ENCODE peak calls at places on chromosome 6, in seven cellular contexts. I is OCI-LY7; Q is heart right ventricle; Z is CD4-positive, alpha-beta T cell; X is gastrocnemius medialis; P is astrocyte of the spinal cord; Y is psoas muscle. R is an unnamed sample.

GRCh38 chr6:12065321-12066140 is 53.4 kb downstream of the HIVEP1 start:
- DNase-seq in I (peak), Q (no peak), Z (no peak), X (no peak), P (no peak), Y (no peak), R (no peak)

GRCh38 chr6:24273471-24273870 is 84.4 kb downstream of the DCDC2 start:
- DNase-seq in I (no peak), Q (no peak), Z (no peak), X (peak), P (no peak), Y (no peak), R (no peak)

GRCh38 chr6:33929575-33930288 is 125.9 kb upstream of the MLN start:
- DNase-seq in I (no peak), Q (no peak), Z (no peak), X (no peak), P (no peak), Y (no peak), R (no peak)

GRCh38 chr6:43096451-43097097 is 20.5 kb downstream of the PTK7 start:
- DNase-seq in I (peak), Q (no peak), Z (no peak), X (no peak), P (peak), Y (no peak), R (no peak)

GRCh38 chr6:97195117-97195516 is 87.9 kb downstream of the MMS22L start:
- DNase-seq in I (no peak), Q (peak), Z (no peak), X (no peak), P (peak), Y (no peak), R (no peak)

GRCh38 chr6:113980937-113981554 is 10.1 kb upstream of the HDAC2 start:
- DNase-seq in I (peak), Q (no peak), Z (no peak), X (no peak), P (peak), Y (no peak), R (no peak)

GRCh38 chr6:33678246-33678931 is 33.1 kb downstream of the UQCC2 start:
- DNase-seq in I (no peak), Q (no peak), Z (no peak), X (no peak), P (no peak), Y (no peak), R (no peak)

GRCh38 chr6:166106076-166106686 is 61.5 kb downstream of the TBXT start:
- DNase-seq in I (peak), Q (peak), Z (peak), X (no peak), P (peak), Y (peak), R (no peak)

GRCh38 chr6:28682542-28682941 is 156.9 kb downstream of the GPX5 start:
- DNase-seq in I (peak), Q (no peak), Z (no peak), X (no peak), P (no peak), Y (no peak), R (no peak)

GRCh38 chr6:155340464-155341129 is 26.3 kb upstream of the TFB1M start:
- DNase-seq in I (no peak), Q (no peak), Z (no peak), X (no peak), P (peak), Y (no peak), R (no peak)

GRCh38 chr6:144284753-144285547 is at the start of gene UTRN:
- DNase-seq in I (no peak), Q (peak), Z (peak), X (peak), P (peak), Y (peak), R (peak)

GRCh38 chr6:136059308-136059707 is 190.8 kb downstream of the MTFR2 start:
- DNase-seq in I (no peak), Q (peak), Z (no peak), X (no peak), P (no peak), Y (no peak), R (no peak)

GRCh38 chr6:113293106-113293505 is 564.0 kb upstream of the MARCKS start:
- DNase-seq in I (no peak), Q (no peak), Z (no peak), X (no peak), P (no peak), Y (no peak), R (no peak)

GRCh38 chr6:167345348-167345747 is 20.5 kb downstream of the TTLL2 start:
- DNase-seq in I (no peak), Q (no peak), Z (no peak), X (no peak), P (no peak), Y (no peak), R (no peak)

GRCh38 chr6:142558785-142559184 is 257.0 kb downstream of the ADGRG6 start:
- DNase-seq in I (no peak), Q (no peak), Z (no peak), X (no peak), P (no peak), Y (no peak), R (no peak)

GRCh38 chr6:143579703-143580102 is 68.2 kb upstream of the FUCA2 start:
- DNase-seq in I (no peak), Q (peak), Z (no peak), X (no peak), P (peak), Y (peak), R (no peak)

GRCh38 chr6:45548657-45549515 is 171.2 kb upstream of the SUPT3H start:
- DNase-seq in I (no peak), Q (no peak), Z (no peak), X (no peak), P (no peak), Y (no peak), R (no peak)

GRCh38 chr6:31702421-31702818 is 704 bp downstream of the ABHD16A start:
- DNase-seq in I (no peak), Q (no peak), Z (no peak), X (no peak), P (no peak), Y (no peak), R (no peak)

GRCh38 chr6:137094411-137095008 is 49.7 kb upstream of the IL20RA start:
- DNase-seq in I (peak), Q (peak), Z (peak), X (peak), P (peak), Y (peak), R (no peak)

GRCh38 chr6:37783025-37783825 is 36.3 kb upstream of the ZFAND3 start:
- DNase-seq in I (no peak), Q (no peak), Z (no peak), X (no peak), P (peak), Y (peak), R (no peak)

GRCh38 chr6:16129623-16130243 is 847 bp downstream of the MYLIP start:
- DNase-seq in I (peak), Q (peak), Z (no peak), X (no peak), P (peak), Y (peak), R (peak)

GRCh38 chr6:15776458-15776980 is 113.7 kb upstream of the DTNBP1 start:
- DNase-seq in I (no peak), Q (no peak), Z (no peak), X (no peak), P (no peak), Y (no peak), R (no peak)

GRCh38 chr6:13012271-13012670 is 295.7 kb downstream of the PHACTR1 start:
- DNase-seq in I (no peak), Q (no peak), Z (no peak), X (no peak), P (no peak), Y (no peak), R (no peak)

GRCh38 chr6:13641315-13641714 is 26.2 kb downstream of the NOL7 start:
- DNase-seq in I (no peak), Q (no peak), Z (no peak), X (no peak), P (no peak), Y (no peak), R (no peak)

GRCh38 chr6:31940256-31940664 is 5.6 kb upstream of the CFB start:
- DNase-seq in I (no peak), Q (no peak), Z (no peak), X (no peak), P (peak), Y (no peak), R (no peak)

GRCh38 chr6:37279366-37280134 is 21.6 kb upstream of the TMEM217 start:
- DNase-seq in I (no peak), Q (no peak), Z (no peak), X (peak), P (peak), Y (peak), R (no peak)

GRCh38 chr6:166097914-166098522 is 69.6 kb downstream of the TBXT start:
- DNase-seq in I (no peak), Q (peak), Z (peak), X (peak), P (peak), Y (peak), R (no peak)

GRCh38 chr6:54377776-54378175 is 69.5 kb downstream of the TINAG start:
- DNase-seq in I (no peak), Q (no peak), Z (no peak), X (no peak), P (peak), Y (no peak), R (no peak)

GRCh38 chr6:12848969-12849368 is 132.4 kb downstream of the PHACTR1 start:
- DNase-seq in I (no peak), Q (no peak), Z (no peak), X (no peak), P (no peak), Y (no peak), R (no peak)

GRCh38 chr6:165049362-165049761 is 260.0 kb downstream of the C6orf118 start:
- DNase-seq in I (peak), Q (peak), Z (no peak), X (no peak), P (no peak), Y (no peak), R (no peak)

GRCh38 chr6:52995913-52996685 is 1.0 kb upstream of the GSTA4 start:
- DNase-seq in I (peak), Q (peak), Z (peak), X (no peak), P (peak), Y (peak), R (no peak)

GRCh38 chr6:137399949-137400443 is 94.2 kb downstream of the OLIG3 start:
- DNase-seq in I (no peak), Q (no peak), Z (no peak), X (no peak), P (no peak), Y (no peak), R (no peak)

GRCh38 chr6:161850572-161850971 is 576.7 kb upstream of the AGPAT4 start:
- DNase-seq in I (no peak), Q (no peak), Z (no peak), X (no peak), P (no peak), Y (no peak), R (no peak)

GRCh38 chr6:79546186-79546585 is 9.0 kb upstream of the LCA5 start:
- DNase-seq in I (no peak), Q (no peak), Z (no peak), X (no peak), P (peak), Y (no peak), R (no peak)

GRCh38 chr6:84685983-84686584 is 78.3 kb downstream of the TBX18 start:
- DNase-seq in I (peak), Q (no peak), Z (no peak), X (no peak), P (no peak), Y (no peak), R (no peak)

DNA sequence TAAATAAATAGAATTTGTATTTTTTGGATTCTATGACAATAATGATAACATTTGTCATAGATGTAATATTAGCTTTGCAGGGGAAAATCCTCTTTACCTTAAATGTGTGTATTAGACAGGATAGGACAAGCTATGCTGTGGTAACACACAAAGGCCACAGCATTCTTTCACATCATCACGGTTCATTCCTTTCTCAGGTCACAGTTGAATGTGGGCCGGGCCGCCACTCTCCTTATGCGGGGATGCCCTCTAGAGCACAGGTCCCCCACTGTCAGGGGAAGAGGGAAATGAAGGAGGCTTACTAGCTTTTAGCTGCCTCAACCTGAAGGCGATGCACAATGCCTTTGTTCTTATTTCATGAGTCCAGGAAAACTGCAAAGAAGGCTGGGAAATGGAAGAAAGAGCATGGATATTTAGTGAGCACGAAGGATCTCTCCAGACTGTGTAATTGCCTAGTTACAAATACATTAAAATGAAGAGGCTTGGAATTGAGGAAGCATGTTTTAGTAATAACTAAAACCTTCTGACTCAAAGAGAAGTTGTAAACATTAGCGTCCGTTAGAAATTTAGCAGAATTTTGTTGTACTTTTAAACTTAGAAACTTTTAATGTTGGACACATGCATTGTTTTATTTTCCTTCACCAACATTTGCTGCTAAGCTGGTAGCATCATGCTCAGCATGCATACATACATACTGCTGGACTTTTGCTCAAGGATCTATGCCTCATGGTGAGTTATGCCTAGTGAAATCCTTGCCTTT is 248.9 kb upstream of the FOXQ1 start:
- DNase-seq in I (no peak), Q (no peak), Z (no peak), X (no peak), P (no peak), Y (no peak), R (no peak)
- TF ChIP-seq CTCF in I (no peak), Q (no peak), Z (no peak), X (no peak), P (no peak), Y (no peak), R (no peak)

GRCh38 chr6:169101036-169101805 is 152.4 kb downstream of the THBS2 start:
- DNase-seq in I (no peak), Q (no peak), Z (no peak), X (no peak), P (peak), Y (no peak), R (no peak)

GRCh38 chr6:169098136-169098535 is 155.5 kb downstream of the THBS2 start:
- DNase-seq in I (no peak), Q (no peak), Z (no peak), X (no peak), P (no peak), Y (no peak), R (no peak)

GRCh38 chr6:169097336-169098052 is 156.2 kb downstream of the THBS2 start:
- DNase-seq in I (no peak), Q (no peak), Z (no peak), X (peak), P (peak), Y (no peak), R (no peak)

GRCh38 chr6:169101981-169102380 is 151.7 kb downstream of the THBS2 start:
- DNase-seq in I (no peak), Q (no peak), Z (no peak), X (no peak), P (no peak), Y (no peak), R (no peak)

DNA sequence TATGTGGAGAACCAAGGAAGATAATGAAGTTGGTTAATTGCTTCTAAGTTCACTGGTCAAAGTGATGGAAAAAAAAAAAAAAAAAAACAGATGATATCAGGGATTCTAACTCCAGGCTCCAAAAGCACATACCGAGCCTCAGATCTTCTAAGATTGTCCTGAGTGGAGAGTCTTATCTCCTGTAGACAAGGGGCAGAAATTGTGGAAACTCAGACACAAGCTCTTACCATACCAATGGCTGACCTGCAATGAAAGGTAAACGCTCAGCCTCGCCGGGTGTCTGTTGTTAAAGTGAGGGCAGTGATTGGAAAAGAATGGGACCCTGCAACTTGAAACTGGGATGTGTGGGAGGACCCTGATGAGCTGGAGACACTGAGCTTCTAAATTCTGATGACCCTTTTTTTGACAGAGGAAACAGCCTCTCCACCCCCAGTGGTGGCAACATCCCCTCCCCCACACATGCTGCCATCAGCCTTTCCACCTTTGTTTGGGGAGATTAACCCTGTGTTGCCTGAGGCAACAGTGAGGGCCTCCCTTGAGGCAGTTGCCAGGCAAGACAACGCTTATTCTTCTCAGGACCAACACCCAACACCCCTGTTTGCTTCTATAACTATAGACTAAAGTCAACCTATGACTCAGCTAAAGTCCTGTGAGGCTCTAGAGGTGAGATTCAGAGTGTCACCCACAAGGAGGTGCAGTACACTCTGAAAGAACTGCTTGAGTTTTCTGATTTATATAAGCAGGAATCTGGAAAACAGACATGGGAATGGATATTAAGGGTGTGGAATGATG is 154.0 kb downstream of the THBS2 start:
- DNase-seq in I (no peak), Q (no peak), Z (no peak), X (no peak), P (peak), Y (no peak), R (no peak)
- TF ChIP-seq CTCF in I (no peak), Q (no peak), Z (no peak), X (no peak), P (peak), Y (no peak), R (no peak)

DNA sequence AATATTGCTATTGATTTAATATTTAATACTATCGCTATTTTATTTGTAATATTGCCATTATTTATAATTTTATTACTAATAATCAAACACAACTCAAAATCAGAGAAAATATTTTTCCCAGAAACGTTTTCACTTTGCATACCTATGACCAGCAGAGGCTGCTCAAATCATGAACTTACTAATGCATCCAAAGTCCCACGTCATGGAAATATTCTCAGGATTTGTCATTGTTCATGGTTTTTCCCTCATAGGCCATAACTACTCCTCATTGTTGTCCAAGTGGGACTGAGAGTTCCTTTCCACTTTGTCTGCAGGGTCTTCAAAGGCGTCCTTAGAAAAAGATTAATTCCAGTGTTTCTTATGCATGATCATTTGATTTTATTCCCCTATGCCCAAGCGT is 344.8 kb downstream of the THBS2 start:
- DNase-seq in I (no peak), Q (no peak), Z (no peak), X (no peak), P (peak), Y (no peak), R (no peak)
- TF ChIP-seq CTCF in I (no peak), Q (no peak), Z (no peak), X (no peak), P (peak), Y (no peak), R (no peak)

DNA sequence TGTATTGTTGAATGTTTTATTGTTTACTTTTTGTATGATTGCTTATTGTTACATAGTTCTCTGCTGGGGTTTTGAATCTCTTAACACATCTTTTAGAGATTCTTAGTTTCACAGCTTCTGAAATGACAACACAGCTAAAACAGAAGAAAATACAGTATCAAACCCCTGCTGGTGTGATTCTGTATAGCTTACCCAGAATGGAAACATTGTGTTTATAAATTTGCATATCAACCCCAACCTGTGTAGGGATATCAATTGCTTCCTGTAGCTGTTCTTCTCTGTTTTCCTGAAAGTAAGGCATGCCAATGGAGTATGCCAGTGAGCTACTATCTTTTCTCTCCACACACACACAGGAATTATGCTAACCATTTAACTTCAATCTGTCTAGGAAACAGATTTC is 64.3 kb upstream of the ID4 start:
- DNase-seq in I (peak), Q (no peak), Z (no peak), X (no peak), P (no peak), Y (no peak), R (no peak)
- TF ChIP-seq CTCF in I (peak), Q (no peak), Z (no peak), X (no peak), P (no peak), Y (no peak), R (no peak)

DNA sequence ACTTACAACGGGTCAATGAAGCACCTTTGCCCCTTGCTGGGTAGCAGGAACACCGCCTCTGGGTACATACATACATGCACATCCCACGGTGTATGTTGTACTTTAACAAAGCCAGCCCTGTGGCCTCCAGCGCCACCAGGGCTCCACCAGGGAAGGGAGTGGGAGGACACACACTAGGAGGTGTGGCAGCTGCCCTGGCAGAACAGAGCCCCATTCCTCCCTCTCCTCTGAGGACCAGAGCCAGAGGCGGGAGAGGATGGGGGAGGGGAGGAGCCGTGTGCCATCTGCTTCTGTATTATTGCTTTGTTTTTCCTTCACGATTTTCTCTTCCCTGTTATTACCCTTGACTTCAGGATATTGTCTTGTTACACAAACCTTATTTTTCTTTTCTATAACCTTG is 105.8 kb upstream of the TRAF3IP2 start:
- DNase-seq in I (no peak), Q (peak), Z (no peak), X (peak), P (no peak), Y (peak), R (no peak)
- TF ChIP-seq CTCF in I (no peak), Q (peak), Z (no peak), X (no peak), P (no peak), Y (no peak), R (no peak)

GRCh38 chr6:77332915-77333623 is 130.2 kb downstream of the HTR1B start:
- DNase-seq in I (no peak), Q (no peak), Z (no peak), X (no peak), P (no peak), Y (no peak), R (no peak)
- TF ChIP-seq CTCF in I (no peak), Q (no peak), Z (no peak), X (no peak), P (no peak), Y (no peak), R (no peak)

GRCh38 chr6:70672549-70672948 is 4.9 kb downstream of the SMAP1 start:
- DNase-seq in I (no peak), Q (no peak), Z (no peak), X (no peak), P (no peak), Y (no peak), R (no peak)
- TF ChIP-seq CTCF in I (no peak), Q (no peak), Z (no peak), X (no peak), P (no peak), Y (no peak), R (no peak)

R was measured in CD14-positive monocyte.